ENCODE peak calls at places on chromosomes 3 and 15, in four cellular contexts. W is HTR-8/SVneo, G is NCI-H1092, F is right atrium auricular region. H is an unnamed sample.

GRCh38 chr3:130894873-130895330 is 1.0 kb downstream of the ATP2C1 start:
- DNase-seq in W (no peak), G (no peak), F (no peak), H (no peak)

GRCh38 chr3:40615110-40615915 is 90.6 kb downstream of the ZNF621 start:
- DNase-seq in W (no peak), G (peak), F (no peak), H (no peak)

GRCh38 chr3:150348500-150348899 is 59.6 kb upstream of the TSC22D2 start:
- DNase-seq in W (peak), G (no peak), F (peak), H (peak)

GRCh38 chr15:70327328-70328136 is 229.8 kb upstream of the TLE3 start:
- DNase-seq in W (peak), G (no peak), F (peak), H (no peak)

GRCh38 chr3:38454884-38455638 is 1.4 kb downstream of the ACVR2B start:
- DNase-seq in W (peak), G (peak), F (peak), H (peak)

GRCh38 chr3:105555206-105555605 is 188.5 kb downstream of the ALCAM start:
- DNase-seq in W (no peak), G (no peak), F (no peak), H (no peak)

GRCh38 chr3:48268936-48269551 is 28.1 kb downstream of the ZNF589 start:
- DNase-seq in W (no peak), G (no peak), F (no peak), H (no peak)

GRCh38 chr3:23999012-23999641 is 54.0 kb downstream of the NR1D2 start:
- DNase-seq in W (peak), G (peak), F (peak), H (peak)

GRCh38 chr3:109081746-109082510 is 36.0 kb downstream of the MORC1 start:
- DNase-seq in W (peak), G (no peak), F (no peak), H (peak)

H was measured in RCC 7860.